ENCODE peak calls at places on chromosomes 2 and 18, in four cellular contexts. X, F, L and Y are unnamed samples. For H3K4me1, the result is how much of the 10 kb centered on the place peaks cover.

GRCh38 chr2:69652206-69652605 is 8.7 kb upstream of the AAK1 start:
- DNase-seq in X (no peak), F (no peak), L (no peak), Y (no peak)

GRCh38 chr2:117523267-117523666 is 291.2 kb upstream of the DDX18 start:
- DNase-seq in X (no peak), F (no peak), L (no peak), Y (no peak)

GRCh38 chr2:120305296-120305695 is 40.6 kb upstream of the INHBB start:
- DNase-seq in X (no peak), F (peak), L (no peak), Y (no peak)

GRCh38 chr2:175755169-175755568 is 246.9 kb downstream of the LNPK start:
- DNase-seq in X (no peak), F (no peak), L (no peak), Y (no peak)

GRCh38 chr2:121480826-121481225 is 49.9 kb upstream of the RNU4ATAC start:
- DNase-seq in X (no peak), F (no peak), L (no peak), Y (no peak)

GRCh38 chr2:66901344-66901743 is 466.4 kb downstream of the MEIS1 start:
- DNase-seq in X (no peak), F (no peak), L (no peak), Y (no peak)

GRCh38 chr2:160825433-160825832 is 331.8 kb upstream of the RBMS1 start:
- DNase-seq in X (no peak), F (no peak), L (no peak), Y (no peak)

GRCh38 chr2:46334389-46335345 is 37.5 kb downstream of the EPAS1 start:
- DNase-seq in X (no peak), F (no peak), L (no peak), Y (no peak)

GRCh38 chr18:77114564-77115391 is 17.8 kb downstream of the MBP start:
- DNase-seq in X (no peak), F (peak), L (no peak), Y (no peak)

GRCh38 chr2:105320651-105321215 is 8.8 kb downstream of the TGFBRAP1 start:
- DNase-seq in X (no peak), F (no peak), L (no peak), Y (no peak)

GRCh38 chr2:111049792-111050640 is 70.7 kb upstream of the BCL2L11 start:
- DNase-seq in X (peak), F (peak), L (no peak), Y (no peak)

GRCh38 chr2:96342085-96342484 is 6.5 kb downstream of the NCAPH start:
- DNase-seq in X (no peak), F (peak), L (no peak), Y (no peak)

GRCh38 chr18:48999569-48999968 is 48.8 kb upstream of the SMAD7 start:
- DNase-seq in X (no peak), F (no peak), L (no peak), Y (no peak)

GRCh38 chr18:48996901-48997463 is 46.2 kb upstream of the SMAD7 start:
- DNase-seq in X (no peak), F (peak), L (no peak), Y (no peak)

GRCh38 chr18:48996041-48996440 is 45.3 kb upstream of the SMAD7 start:
- DNase-seq in X (no peak), F (no peak), L (no peak), Y (no peak)

GRCh38 chr18:48997985-48998831 is 47.4 kb upstream of the SMAD7 start:
- DNase-seq in X (no peak), F (peak), L (peak), Y (no peak)

GRCh38 chr18:48997681-48997984 is 46.9 kb upstream of the SMAD7 start:
- DNase-seq in X (no peak), F (no peak), L (no peak), Y (no peak)
- H3K4me3 ChIP-seq in X (no peak), F (no peak), L (no peak), Y (no peak)

DNA sequence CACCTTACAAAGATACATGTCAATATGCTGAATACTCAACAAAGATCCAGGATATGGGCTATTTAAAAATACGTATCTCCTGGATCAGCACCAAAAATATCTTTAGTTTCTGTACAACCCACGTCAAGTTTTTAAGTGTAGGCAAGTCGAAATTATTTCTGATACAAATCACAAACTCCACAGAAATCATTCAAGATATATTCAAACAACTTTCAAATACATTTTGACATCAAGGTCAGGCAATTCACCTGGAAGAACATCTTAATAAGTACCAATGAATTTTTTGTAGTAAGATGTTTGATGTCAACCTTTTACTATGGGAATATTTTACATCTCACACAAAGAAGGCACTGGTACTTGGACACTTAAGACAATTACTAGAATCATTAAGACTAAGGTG is 86.2 kb downstream of the CUL3 start:
- DNase-seq in X (no peak), F (no peak), L (no peak), Y (no peak)
- TF ChIP-seq SUZ12 in X (no peak), F (no peak), L (no peak), Y (no peak)

DNA sequence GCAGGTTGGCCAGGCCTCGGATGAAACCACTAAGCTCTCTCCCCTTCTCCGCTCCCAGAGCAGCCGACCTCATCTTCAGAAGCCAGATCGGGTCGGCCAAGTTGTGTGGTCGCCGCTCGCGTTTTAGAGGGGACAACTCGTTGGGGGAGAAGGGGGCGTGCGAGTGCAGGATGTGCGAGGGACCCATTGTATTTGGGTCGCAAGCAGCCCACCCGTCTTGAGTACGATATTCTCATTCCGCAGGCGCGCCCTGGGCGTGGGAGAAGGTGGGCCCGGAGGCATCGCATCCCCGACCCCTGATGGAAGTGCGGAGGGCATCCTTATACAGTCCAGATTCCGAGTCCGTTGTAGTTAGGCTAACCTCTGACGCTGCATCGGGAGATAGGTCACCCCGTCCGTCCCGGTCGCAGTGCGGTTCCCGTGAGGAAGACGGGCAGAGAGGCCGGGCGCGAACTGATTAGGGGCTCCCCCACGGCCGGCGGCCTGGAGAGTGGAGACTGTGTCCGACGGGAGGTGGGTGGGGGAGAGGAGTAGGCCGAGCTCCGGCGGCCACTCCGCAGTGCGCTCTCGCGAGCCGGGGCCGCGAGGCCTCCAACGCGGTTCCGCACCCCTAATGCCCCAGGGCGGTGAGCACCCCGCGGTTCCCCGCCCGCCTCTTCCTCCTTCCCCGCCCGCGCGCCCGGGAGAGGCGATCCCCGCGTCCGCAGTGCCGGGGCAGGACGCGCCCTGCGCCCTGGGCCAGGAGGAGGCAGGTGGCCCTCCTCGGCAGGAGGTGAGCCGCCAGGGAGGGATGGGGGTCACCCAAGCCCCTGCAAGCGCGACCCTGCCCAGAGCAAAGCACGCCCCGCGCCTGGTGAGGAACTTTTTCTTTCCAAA is 1.6 kb upstream of the SP5 start:
- DNase-seq in X (no peak), F (peak), L (no peak), Y (no peak)
- H3K4me1 ChIP-seq in X (under half), F (under half), L (under half), Y (under half)

GRCh38 chr2:126658316-126658909 is 2.5 kb downstream of the GYPC start:
- DNase-seq in X (no peak), F (no peak), L (no peak), Y (no peak)

GRCh38 chr2:126657636-126658315 is 1.8 kb downstream of the GYPC start:
- DNase-seq in X (peak), F (no peak), L (peak), Y (no peak)

GRCh38 chr2:126656311-126657145 is 570 bp downstream of the GYPC start:
- DNase-seq in X (no peak), F (no peak), L (no peak), Y (no peak)

GRCh38 chr2:126655500-126656310 is at the start of gene GYPC:
- DNase-seq in X (no peak), F (no peak), L (no peak), Y (no peak)

GRCh38 chr2:126657146-126657635 is 1.2 kb downstream of the GYPC start:
- DNase-seq in X (no peak), F (no peak), L (no peak), Y (no peak)
- H3K4me3 ChIP-seq in X (peak), F (no peak), L (peak), Y (peak)

DNA sequence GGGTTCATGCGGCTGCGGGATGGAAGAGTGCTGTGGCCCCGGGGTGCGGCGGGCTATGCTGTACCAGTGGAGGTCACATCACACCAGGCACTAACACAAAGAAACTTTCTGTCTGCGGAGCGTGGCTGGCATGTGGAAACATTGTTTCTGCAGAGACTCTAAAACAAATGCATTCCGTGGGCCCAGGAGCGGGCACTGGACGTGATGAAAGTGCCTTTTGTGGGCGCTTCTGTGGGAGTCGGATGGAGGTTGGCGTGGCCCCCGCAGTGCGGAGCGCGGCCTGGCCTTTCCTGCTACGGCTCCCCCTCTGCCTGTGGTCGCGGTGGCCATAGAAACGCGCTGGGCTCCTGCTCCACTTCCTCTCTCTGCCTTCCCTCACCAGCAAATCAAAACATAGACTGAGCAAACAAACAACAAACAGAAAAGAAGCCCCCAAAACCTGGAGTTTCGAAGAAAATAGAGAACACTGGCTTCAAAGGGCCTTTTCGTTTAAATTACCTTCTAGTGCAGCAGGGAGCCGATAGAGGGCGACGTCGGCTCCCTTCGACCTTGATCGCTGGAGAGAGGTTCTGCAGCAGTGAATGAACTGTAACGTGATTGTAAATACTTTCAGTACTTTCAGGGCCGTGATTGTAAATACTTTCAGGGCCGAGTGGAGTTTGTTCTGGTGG is 51.4 kb downstream of the KIF5C start:
- DNase-seq in X (peak), F (peak), L (peak), Y (peak)
- TF ChIP-seq SUZ12 in X (no peak), F (no peak), L (no peak), Y (no peak)

DNA sequence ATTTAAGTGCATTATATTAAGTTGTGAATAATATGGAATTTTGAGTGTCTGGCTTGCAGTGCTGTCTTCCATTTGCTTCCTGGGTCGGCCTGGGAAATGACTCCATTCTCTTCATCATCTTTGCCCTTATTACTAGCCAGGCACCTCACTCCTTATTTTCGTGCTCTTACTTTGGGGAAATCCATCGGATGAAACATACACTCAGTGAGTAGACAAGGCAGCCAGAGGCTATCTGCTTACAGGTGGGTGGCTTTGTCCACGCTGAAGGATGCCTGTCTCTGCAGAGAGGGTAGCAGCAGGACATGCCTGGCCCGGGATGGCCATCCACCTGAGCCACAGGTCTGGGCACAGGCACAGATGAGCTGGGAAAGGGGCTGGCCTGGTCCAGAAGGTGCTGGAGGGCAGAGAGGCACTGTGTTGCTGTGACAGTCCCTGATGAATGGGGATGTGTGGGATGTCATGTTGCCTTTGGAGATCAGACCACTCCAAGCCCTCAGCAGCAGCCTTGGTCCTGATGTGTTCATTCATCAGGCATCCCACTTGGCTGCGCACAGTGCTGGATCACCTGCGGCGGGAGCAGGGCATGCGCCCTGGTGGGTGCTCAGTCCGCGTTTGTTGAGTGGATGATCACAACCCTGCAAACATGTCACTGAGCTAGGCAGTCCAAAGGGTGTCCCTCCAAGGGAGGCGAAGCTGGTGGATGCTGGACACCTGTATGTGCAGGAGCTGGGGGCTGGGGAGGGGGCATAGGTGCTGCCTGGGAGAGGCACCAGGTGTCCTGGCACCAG is 236.0 kb downstream of the LDLRAD4 start:
- DNase-seq in X (no peak), F (no peak), L (no peak), Y (no peak)
- H3K4me1 ChIP-seq in X (under half), F (under half), L (under half), Y (under half)

GRCh38 chr2:53964987-53965687 is 5.7 kb downstream of the PSME4 start:
- DNase-seq in X (no peak), F (no peak), L (no peak), Y (no peak)
- H3K4me3 ChIP-seq in X (peak), F (no peak), L (no peak), Y (no peak)

GRCh38 chr18:5707586-5707985 is 163.8 kb upstream of the EPB41L3 start:
- DNase-seq in X (no peak), F (no peak), L (no peak), Y (no peak)

GRCh38 chr18:5705393-5705792 is 161.6 kb upstream of the EPB41L3 start:
- DNase-seq in X (no peak), F (no peak), L (no peak), Y (no peak)

GRCh38 chr18:5710235-5710634 is 166.4 kb upstream of the EPB41L3 start:
- DNase-seq in X (no peak), F (no peak), L (no peak), Y (no peak)

GRCh38 chr18:5709476-5710095 is 165.8 kb upstream of the EPB41L3 start:
- DNase-seq in X (no peak), F (no peak), L (no peak), Y (no peak)

DNA sequence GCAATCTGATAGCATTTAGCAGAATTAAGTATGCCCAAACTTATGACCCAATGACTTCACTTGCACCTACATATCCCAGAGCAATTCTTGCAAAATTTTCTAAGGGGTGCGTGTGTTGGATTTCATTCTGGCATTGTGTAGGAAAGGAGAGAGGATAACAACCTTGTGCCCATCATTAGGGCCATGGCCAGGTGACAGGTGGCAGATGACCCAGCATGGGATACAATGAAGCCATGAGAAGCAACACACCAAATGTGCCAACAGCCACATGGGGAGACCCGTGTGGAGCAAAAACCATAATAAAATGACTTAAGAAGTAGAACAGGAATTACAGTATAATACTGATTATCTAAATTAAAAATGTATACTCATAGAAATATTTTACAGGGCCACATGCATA is 166.9 kb upstream of the EPB41L3 start:
- DNase-seq in X (no peak), F (no peak), L (no peak), Y (no peak)
- TF ChIP-seq SUZ12 in X (no peak), F (no peak), L (no peak), Y (no peak)

GRCh38 chr2:54631755-54632154 is 91.7 kb upstream of the EML6 start:
- DNase-seq in X (no peak), F (no peak), L (no peak), Y (no peak)
- H3K4me1 ChIP-seq in X (under half), F (under half), L (under half), Y (under half)

DNA sequence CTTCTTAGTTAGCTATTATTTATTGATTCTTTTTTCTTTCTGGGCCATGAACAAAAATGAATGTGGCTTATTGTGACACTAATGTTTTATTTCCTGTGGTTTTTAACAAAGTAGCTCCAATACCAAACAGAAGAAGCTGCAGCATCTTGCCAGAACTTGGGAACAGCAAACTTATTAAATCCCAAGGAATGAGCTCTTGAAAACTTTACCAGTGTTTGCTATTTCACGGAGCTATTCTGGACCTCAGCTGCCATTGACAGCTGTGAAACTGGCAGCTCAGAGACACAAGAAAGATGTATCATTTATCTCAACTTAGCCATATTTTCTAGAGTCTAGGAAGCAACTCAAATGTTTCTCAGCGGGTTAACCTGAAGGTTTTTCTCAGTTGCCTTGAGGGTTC is 91.0 kb upstream of the NEUROD1 start:
- DNase-seq in X (no peak), F (no peak), L (no peak), Y (no peak)
- H3K4me3 ChIP-seq in X (no peak), F (no peak), L (no peak), Y (no peak)